ENCODE peak calls at places on chromosomes 5 and 9, in four cellular contexts. S, U, X and M are unnamed samples.

GRCh38 chr5:66867622-66868322 is 271.6 kb downstream of the MAST4 start:
- DNase-seq in S (no peak), X (no peak), U (no peak), M (no peak)

GRCh38 chr9:101235105-101235866 is 149.5 kb downstream of the BAAT start:
- DNase-seq in X (no peak), S (no peak), U (no peak), M (no peak)

GRCh38 chr5:34833991-34834793 is 4.8 kb upstream of the TTC23L start:
- DNase-seq in U (no peak), X (no peak), S (no peak), M (no peak)

GRCh38 chr5:151509231-151509630 is 61.8 kb downstream of the SLC36A1 start:
- DNase-seq in U (no peak), X (no peak), S (no peak), M (no peak)

GRCh38 chr9:37337301-37337905 is 85.1 kb upstream of the GRHPR start:
- DNase-seq in U (no peak), X (no peak), S (no peak), M (no peak)

GRCh38 chr5:54021413-54022155 is 288.8 kb downstream of the ARL15 start:
- DNase-seq in U (no peak), S (no peak), X (no peak), M (no peak)

GRCh38 chr9:130467371-130467770 is 22.6 kb downstream of the ASS1 start:
- DNase-seq in U (no peak), X (no peak), S (no peak), M (no peak)

GRCh38 chr9:99140685-99141314 is 35.9 kb downstream of the TGFBR1 start:
- DNase-seq in S (no peak), U (peak; percentile 35), X (peak; percentile 24), M (peak; percentile 22)

GRCh38 chr9:89405832-89406231 is 87.5 kb downstream of the SECISBP2 start:
- DNase-seq in U (no peak), S (no peak), X (no peak), M (no peak)

GRCh38 chr5:9540791-9541190 is 5.1 kb downstream of the SEMA5A start:
- DNase-seq in S (peak; percentile 46), U (no peak), X (no peak), M (no peak)

GRCh38 chr5:140549237-140550144 is 2.0 kb downstream of the EIF4EBP3 start:
- DNase-seq in X (no peak), U (no peak), S (no peak), M (peak; percentile 57)

GRCh38 chr5:171092194-171092593 is 216.9 kb upstream of the TLX3 start:
- DNase-seq in S (peak; percentile 3), X (peak; percentile 5), U (no peak), M (no peak)

GRCh38 chr5:15037247-15037908 is 165.8 kb upstream of the ANKH start:
- DNase-seq in X (no peak), U (no peak), S (no peak), M (no peak)

GRCh38 chr9:2642068-2642467 is 20.5 kb downstream of the VLDLR start:
- DNase-seq in U (no peak), X (no peak), S (no peak), M (no peak)

GRCh38 chr5:51652980-51653379 is 269.7 kb downstream of the ISL1 start:
- DNase-seq in S (no peak), U (no peak), X (no peak), M (no peak)

GRCh38 chr5:17224858-17225436 is 7.5 kb downstream of the BASP1 start:
- DNase-seq in U (no peak), X (no peak), S (no peak), M (no peak)

GRCh38 chr5:1564824-1565736 is 41.3 kb upstream of the LPCAT1 start:
- DNase-seq in U (no peak), X (no peak), S (no peak), M (no peak)

GRCh38 chr5:150322202-150322601 is 19.5 kb upstream of the ARSI start:
- DNase-seq in S (no peak), X (no peak), U (no peak), M (no peak)

GRCh38 chr9:126973651-126974529 is 59.3 kb downstream of the RALGPS1 start:
- DNase-seq in S (no peak), U (no peak), X (no peak), M (no peak)

GRCh38 chr9:89544280-89544664 is 46.4 kb upstream of the SEMA4D start:
- DNase-seq in U (no peak), X (no peak), S (no peak), M (no peak)

GRCh38 chr5:150488519-150489357 is 19.2 kb upstream of the NDST1 start:
- DNase-seq in S (peak; percentile 69), U (no peak), X (no peak), M (no peak)

GRCh38 chr5:170534941-170535340 is 31.1 kb downstream of the KCNIP1 start:
- DNase-seq in X (no peak), U (no peak), S (no peak), M (no peak)

GRCh38 chr9:35287986-35288515 is 126.2 kb downstream of the UNC13B start:
- DNase-seq in X (no peak), S (no peak), U (no peak), M (no peak)

GRCh38 chr5:171647043-171647899 is 138.3 kb upstream of the SMIM23 start:
- DNase-seq in S (no peak), U (no peak), X (no peak), M (no peak)

DNA sequence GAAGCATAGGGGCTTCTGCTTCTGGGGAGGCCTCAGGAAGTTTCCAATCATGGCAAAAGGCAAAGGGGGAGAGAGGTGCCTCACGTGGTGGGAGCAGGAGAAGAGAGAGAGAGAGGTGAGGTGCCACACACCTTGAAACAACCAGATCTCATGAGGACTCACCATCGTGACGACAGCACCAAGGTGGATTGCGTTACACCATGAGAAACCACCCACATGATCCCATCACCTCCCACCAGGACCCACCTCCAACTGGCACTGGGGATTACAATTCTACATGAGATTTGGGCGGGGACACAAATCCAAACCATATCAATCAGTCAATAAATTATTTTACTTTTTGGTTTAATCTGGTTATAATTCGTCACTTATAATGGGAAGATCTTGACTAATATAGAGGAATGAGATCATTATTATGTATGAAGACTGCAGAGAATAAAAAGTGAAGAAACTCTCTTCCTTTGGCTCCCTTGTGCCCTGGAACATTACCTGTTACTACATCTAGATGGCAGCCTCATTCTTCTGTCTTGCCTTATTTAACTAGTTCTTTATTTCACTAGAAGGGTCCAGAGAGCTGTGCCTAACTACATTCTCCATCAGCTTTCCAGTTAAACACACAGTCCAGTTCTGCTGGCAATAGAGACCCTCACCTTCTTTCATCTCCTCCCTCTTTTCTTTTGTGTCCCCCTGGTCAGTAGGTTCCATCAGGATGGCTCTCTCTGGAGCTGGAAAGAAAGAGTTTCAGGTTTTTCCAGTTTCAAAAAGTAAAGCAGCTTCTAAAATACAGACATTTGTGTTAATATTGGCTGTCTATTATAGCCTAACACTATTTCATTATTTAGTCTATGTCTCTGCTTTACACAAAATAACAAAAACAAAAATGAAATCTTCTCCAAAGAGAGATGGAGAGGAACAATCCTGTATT is 21.7 kb upstream of the SPINK7 start:
- DNase-seq in S (no peak), U (no peak), X (no peak), M (no peak)
- TF ChIP-seq CTCF in S (peak; percentile 17), U (peak; percentile 26), X (peak; percentile 24), M (peak; percentile 11)

GRCh38 chr9:133471551-133472276 is 7.2 kb downstream of the SLC2A6 start:
- DNase-seq in U (no peak), S (no peak), X (no peak), M (no peak)

GRCh38 chr9:133472277-133472645 is 6.6 kb downstream of the SLC2A6 start:
- DNase-seq in S (no peak), U (no peak), X (no peak), M (no peak)

GRCh38 chr9:133470988-133471387 is 7.9 kb downstream of the SLC2A6 start:
- DNase-seq in X (no peak), S (no peak), U (no peak), M (no peak)

GRCh38 chr9:133468777-133469455 is 9.1 kb downstream of the CACFD1 start:
- DNase-seq in S (no peak), U (no peak), X (no peak), M (no peak)

GRCh38 chr9:133470427-133470924 is 8.4 kb downstream of the SLC2A6 start:
- DNase-seq in X (no peak), S (no peak), U (no peak), M (no peak)
- TF ChIP-seq CTCF in X (no peak), S (no peak), U (no peak), M (no peak)

DNA sequence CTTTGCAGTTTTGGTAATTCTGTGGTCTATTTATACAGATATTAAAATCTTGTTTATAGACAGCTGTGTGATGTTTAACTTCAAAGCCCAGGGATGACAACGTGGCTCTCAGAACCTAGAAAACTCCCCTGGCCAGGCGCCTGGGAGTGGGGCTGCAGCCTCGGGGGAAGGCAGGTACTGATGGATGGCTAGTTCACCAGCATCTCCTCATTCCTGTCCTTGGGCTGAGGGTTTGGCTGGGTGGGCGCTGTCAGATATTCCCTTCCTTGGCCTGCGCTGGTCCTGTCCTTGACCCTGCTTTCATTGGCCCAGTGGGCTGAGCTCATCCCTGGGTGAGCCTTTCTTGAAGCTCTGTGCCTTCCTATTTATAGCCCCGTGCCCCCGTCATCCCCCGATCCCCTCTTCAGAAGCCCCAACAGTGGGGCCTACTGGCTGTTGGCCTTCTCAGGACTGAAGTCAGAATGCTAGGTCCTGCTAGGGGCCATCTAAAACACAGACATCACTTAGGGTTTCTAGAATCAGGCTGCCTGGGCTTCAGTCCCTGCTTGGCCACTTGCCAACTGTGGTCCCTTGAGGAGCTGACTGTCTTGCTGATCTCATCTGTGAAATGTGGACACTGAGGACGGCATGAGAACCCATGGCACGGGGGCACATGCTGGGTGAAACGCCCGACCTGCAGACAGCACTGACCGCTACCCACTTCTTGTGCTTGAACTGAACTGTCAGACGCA is 20.9 kb downstream of the SH3GLB2 start:
- DNase-seq in S (no peak), X (no peak), U (no peak), M (no peak)
- TF ChIP-seq CTCF in S (no peak), X (no peak), U (no peak), M (no peak)

DNA sequence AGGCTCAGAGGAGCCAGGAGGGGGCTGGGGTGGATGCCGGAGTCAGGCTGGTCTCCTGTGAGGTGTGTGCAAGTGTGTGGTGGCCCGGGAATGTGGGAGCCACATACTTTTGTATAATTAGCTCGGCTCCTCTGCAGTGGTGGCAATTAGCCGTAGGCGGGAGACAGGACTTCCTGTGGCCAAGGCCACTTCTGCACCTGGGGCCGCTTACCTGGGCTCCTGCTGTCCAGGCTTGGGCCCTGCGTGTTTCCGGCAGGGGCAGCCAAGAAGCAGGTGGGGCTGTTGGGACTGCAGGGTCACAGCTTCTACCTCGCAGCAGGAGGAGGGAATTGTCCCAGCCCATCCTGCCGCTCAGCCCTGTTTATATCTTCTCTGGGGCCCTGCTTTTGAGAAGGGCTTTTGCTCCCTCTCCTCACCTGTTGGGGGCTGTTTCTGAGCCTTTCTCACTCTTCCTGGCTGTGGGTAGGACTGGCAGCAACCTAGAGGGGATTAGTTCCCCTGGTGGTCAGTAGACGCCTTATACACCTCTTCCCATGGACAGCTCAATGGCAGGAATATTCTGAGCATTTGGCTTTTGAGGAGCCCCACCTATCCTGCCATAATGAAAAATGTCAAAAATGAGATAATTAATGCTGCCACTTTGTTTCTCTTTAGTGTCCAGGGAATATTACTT is 145.4 kb upstream of the PITX1 start:
- DNase-seq in X (no peak), S (no peak), U (no peak), M (no peak)
- TF ChIP-seq CTCF in X (peak; percentile 2), S (no peak), U (no peak), M (no peak)